ENCODE peak calls at places on chromosomes 6 and 20, in five cellular contexts. One of them, this sample, is unnamed.

GRCh38 chr20:10551732-10552724 is 116.9 kb downstream of the SLX4IP start:
- DNase-seq in NCI-H345: no peak
- DNase-seq in amygdala: no peak
- DNase-seq in endodermal cell: peak
- DNase-seq in DMS53: no peak
- DNase-seq in this sample: no peak

GRCh38 chr20:50376888-50377459 is 133.2 kb upstream of the PTPN1 start:
- DNase-seq in NCI-H345: peak
- DNase-seq in amygdala: no peak
- DNase-seq in endodermal cell: no peak
- DNase-seq in DMS53: no peak
- DNase-seq in this sample: peak

GRCh38 chr6:148272597-148272996 is 70.0 kb upstream of the SASH1 start:
- DNase-seq in NCI-H345: no peak
- DNase-seq in amygdala: no peak
- DNase-seq in endodermal cell: no peak
- DNase-seq in DMS53: no peak
- DNase-seq in this sample: no peak

GRCh38 chr6:41625442-41625841 is 12.8 kb upstream of the MDFI start:
- DNase-seq in NCI-H345: peak
- DNase-seq in amygdala: no peak
- DNase-seq in endodermal cell: no peak
- DNase-seq in DMS53: no peak
- DNase-seq in this sample: peak

GRCh38 chr20:37341632-37342031 is 4.3 kb upstream of the SRC start:
- DNase-seq in NCI-H345: peak
- DNase-seq in amygdala: no peak
- DNase-seq in endodermal cell: no peak
- DNase-seq in DMS53: no peak
- DNase-seq in this sample: no peak

GRCh38 chr20:22523499-22524392 is 60.6 kb downstream of the FOXA2 start:
- DNase-seq in NCI-H345: no peak
- DNase-seq in amygdala: no peak
- DNase-seq in endodermal cell: no peak
- DNase-seq in DMS53: peak
- DNase-seq in this sample: peak

GRCh38 chr6:28531479-28532128 is 5.9 kb downstream of the GPX5 start:
- DNase-seq in NCI-H345: no peak
- DNase-seq in amygdala: no peak
- DNase-seq in endodermal cell: peak
- DNase-seq in DMS53: no peak
- DNase-seq in this sample: no peak

GRCh38 chr6:142913511-142914047 is 31.4 kb downstream of the HIVEP2 start:
- DNase-seq in NCI-H345: no peak
- DNase-seq in amygdala: no peak
- DNase-seq in endodermal cell: no peak
- DNase-seq in DMS53: no peak
- DNase-seq in this sample: no peak

GRCh38 chr6:96015791-96016776 is at the start of gene FUT9:
- DNase-seq in NCI-H345: peak
- DNase-seq in amygdala: peak
- DNase-seq in endodermal cell: peak
- DNase-seq in DMS53: peak
- DNase-seq in this sample: no peak

GRCh38 chr20:39778847-39779641 is 816.9 kb downstream of the DHX35 start:
- DNase-seq in NCI-H345: no peak
- DNase-seq in amygdala: no peak
- DNase-seq in endodermal cell: peak
- DNase-seq in DMS53: no peak
- DNase-seq in this sample: peak

GRCh38 chr6:38567436-38567835 is 72.3 kb downstream of the BTBD9 start:
- DNase-seq in NCI-H345: peak
- DNase-seq in amygdala: no peak
- DNase-seq in endodermal cell: no peak
- DNase-seq in DMS53: peak
- DNase-seq in this sample: peak

GRCh38 chr6:89197141-89197540 is 20.0 kb downstream of the GABRR1 start:
- DNase-seq in NCI-H345: no peak
- DNase-seq in amygdala: no peak
- DNase-seq in endodermal cell: no peak
- DNase-seq in DMS53: no peak
- DNase-seq in this sample: no peak

GRCh38 chr6:26493258-26493657 is 6.8 kb upstream of the BTN1A1 start:
- DNase-seq in NCI-H345: no peak
- DNase-seq in amygdala: no peak
- DNase-seq in endodermal cell: no peak
- DNase-seq in DMS53: peak
- DNase-seq in this sample: no peak

GRCh38 chr20:10573951-10574339 is 99.9 kb downstream of the JAG1 start:
- DNase-seq in NCI-H345: no peak
- DNase-seq in amygdala: no peak
- DNase-seq in endodermal cell: no peak
- DNase-seq in DMS53: no peak
- DNase-seq in this sample: no peak

GRCh38 chr6:12709116-12709515 is 7.5 kb upstream of the PHACTR1 start:
- DNase-seq in NCI-H345: no peak
- DNase-seq in amygdala: no peak
- DNase-seq in endodermal cell: peak
- DNase-seq in DMS53: no peak
- DNase-seq in this sample: peak

GRCh38 chr6:65818576-65818975 is 111.5 kb upstream of the EYS start:
- DNase-seq in NCI-H345: no peak
- DNase-seq in amygdala: no peak
- DNase-seq in endodermal cell: no peak
- DNase-seq in DMS53: no peak
- DNase-seq in this sample: no peak

GRCh38 chr6:100700009-100700408 is 181.1 kb downstream of the ASCC3 start:
- DNase-seq in NCI-H345: no peak
- DNase-seq in amygdala: no peak
- DNase-seq in endodermal cell: no peak
- DNase-seq in DMS53: no peak
- DNase-seq in this sample: no peak

GRCh38 chr6:107496041-107496440 is 6.1 kb downstream of the SOBP start:
- DNase-seq in NCI-H345: no peak
- DNase-seq in amygdala: no peak
- DNase-seq in endodermal cell: no peak
- DNase-seq in DMS53: no peak
- DNase-seq in this sample: no peak

GRCh38 chr6:16420715-16421461 is 182.5 kb downstream of the GMPR start:
- DNase-seq in NCI-H345: no peak
- DNase-seq in amygdala: no peak
- DNase-seq in endodermal cell: no peak
- DNase-seq in DMS53: no peak
- DNase-seq in this sample: no peak

GRCh38 chr6:145233955-145234354 is 501.4 kb downstream of the EPM2A start:
- DNase-seq in NCI-H345: no peak
- DNase-seq in amygdala: no peak
- DNase-seq in endodermal cell: no peak
- DNase-seq in DMS53: no peak
- DNase-seq in this sample: peak

GRCh38 chr6:130485870-130486269 is 120.1 kb downstream of the TMEM200A start:
- DNase-seq in NCI-H345: no peak
- DNase-seq in amygdala: no peak
- DNase-seq in endodermal cell: no peak
- DNase-seq in DMS53: no peak
- DNase-seq in this sample: no peak

GRCh38 chr6:42045538-42046460 is 4.5 kb upstream of the TAF8 start:
- DNase-seq in NCI-H345: peak
- DNase-seq in amygdala: no peak
- DNase-seq in endodermal cell: peak
- DNase-seq in DMS53: peak
- DNase-seq in this sample: peak

GRCh38 chr20:57959018-57959417 is 249.2 kb upstream of the PMEPA1 start:
- DNase-seq in NCI-H345: no peak
- DNase-seq in amygdala: no peak
- DNase-seq in endodermal cell: no peak
- DNase-seq in DMS53: no peak
- DNase-seq in this sample: no peak

GRCh38 chr20:51749674-51750036 is 18.5 kb downstream of the ATP9A start:
- DNase-seq in NCI-H345: no peak
- DNase-seq in amygdala: no peak
- DNase-seq in endodermal cell: no peak
- DNase-seq in DMS53: no peak
- DNase-seq in this sample: peak

GRCh38 chr6:105771313-105771970 is 314.7 kb upstream of the PRDM1 start:
- DNase-seq in NCI-H345: no peak
- DNase-seq in amygdala: no peak
- DNase-seq in endodermal cell: no peak
- DNase-seq in DMS53: no peak
- DNase-seq in this sample: no peak

GRCh38 chr6:24245275-24245674 is 112.6 kb downstream of the DCDC2 start:
- DNase-seq in NCI-H345: no peak
- DNase-seq in amygdala: no peak
- DNase-seq in endodermal cell: no peak
- DNase-seq in DMS53: no peak
- DNase-seq in this sample: no peak

GRCh38 chr6:74166849-74167248 is 470.8 kb downstream of the CD109 start:
- DNase-seq in NCI-H345: no peak
- DNase-seq in amygdala: no peak
- DNase-seq in endodermal cell: no peak
- DNase-seq in DMS53: peak
- DNase-seq in this sample: peak

GRCh38 chr6:3506751-3507388 is 50.0 kb upstream of the SLC22A23 start:
- DNase-seq in NCI-H345: no peak
- DNase-seq in amygdala: no peak
- DNase-seq in endodermal cell: no peak
- DNase-seq in DMS53: no peak
- DNase-seq in this sample: peak

GRCh38 chr6:35600659-35601125 is 88.0 kb upstream of the TULP1 start:
- DNase-seq in NCI-H345: no peak
- DNase-seq in amygdala: no peak
- DNase-seq in endodermal cell: no peak
- DNase-seq in DMS53: no peak
- DNase-seq in this sample: no peak

GRCh38 chr6:130018830-130019795 is 732 bp downstream of the L3MBTL3 start:
- DNase-seq in NCI-H345: peak
- DNase-seq in amygdala: no peak
- DNase-seq in endodermal cell: peak
- DNase-seq in DMS53: peak
- DNase-seq in this sample: peak

GRCh38 chr20:10662151-10662550 is 11.6 kb downstream of the JAG1 start:
- DNase-seq in NCI-H345: no peak
- DNase-seq in amygdala: no peak
- DNase-seq in endodermal cell: peak
- DNase-seq in DMS53: no peak
- DNase-seq in this sample: no peak

GRCh38 chr6:93972791-93973190 is 553.4 kb upstream of the EPHA7 start:
- DNase-seq in NCI-H345: no peak
- DNase-seq in amygdala: no peak
- DNase-seq in endodermal cell: no peak
- DNase-seq in DMS53: no peak
- DNase-seq in this sample: no peak

GRCh38 chr6:90997076-90997475 is 410.2 kb upstream of the MAP3K7 start:
- DNase-seq in NCI-H345: no peak
- DNase-seq in amygdala: no peak
- DNase-seq in endodermal cell: no peak
- DNase-seq in DMS53: no peak
- DNase-seq in this sample: no peak

GRCh38 chr6:10763006-10763405 is 15.4 kb downstream of the TMEM14B start:
- DNase-seq in NCI-H345: no peak
- DNase-seq in amygdala: no peak
- DNase-seq in endodermal cell: no peak
- DNase-seq in DMS53: no peak
- DNase-seq in this sample: no peak

GRCh38 chr6:21941926-21942325 is 348.4 kb downstream of the SOX4 start:
- DNase-seq in NCI-H345: no peak
- DNase-seq in amygdala: no peak
- DNase-seq in endodermal cell: no peak
- DNase-seq in DMS53: no peak
- DNase-seq in this sample: no peak

GRCh38 chr20:43448748-43449535 is 8.8 kb upstream of the SRSF6 start:
- DNase-seq in NCI-H345: peak
- DNase-seq in amygdala: no peak
- DNase-seq in endodermal cell: peak
- DNase-seq in DMS53: peak
- DNase-seq in this sample: peak

This sample was measured in epithelial cell of esophagus.